ENCODE peak calls at places on chromosomes 16 and 17, in eight cellular contexts. One of them, this sample, is unnamed. For H3K36me3, the result is how much of the 10 kb centered on the place peaks cover.

GRCh38 chr16:11634307-11634706 is 33.9 kb upstream of the SNN start:
- DNase-seq in left ventricle myocardium inferior: no peak
- DNase-seq in GM23338: no peak
- DNase-seq in neural progenitor cell: no peak
- DNase-seq in esophagus squamous epithelium: no peak
- DNase-seq in heart right ventricle: no peak
- DNase-seq in tibial artery: no peak
- DNase-seq in upper lobe of right lung: no peak
- DNase-seq in this sample: no peak

GRCh38 chr16:3145660-3146059 is 10.8 kb downstream of the ZNF213 start:
- DNase-seq in left ventricle myocardium inferior: no peak
- DNase-seq in GM23338: no peak
- DNase-seq in neural progenitor cell: no peak
- DNase-seq in esophagus squamous epithelium: no peak
- DNase-seq in heart right ventricle: no peak
- DNase-seq in tibial artery: no peak
- DNase-seq in upper lobe of right lung: no peak
- DNase-seq in this sample: no peak

GRCh38 chr16:54522596-54522995 is 236.0 kb upstream of the IRX3 start:
- DNase-seq in left ventricle myocardium inferior: peak
- DNase-seq in GM23338: no peak
- DNase-seq in neural progenitor cell: no peak
- DNase-seq in esophagus squamous epithelium: no peak
- DNase-seq in heart right ventricle: peak
- DNase-seq in tibial artery: no peak
- DNase-seq in upper lobe of right lung: no peak
- DNase-seq in this sample: no peak

GRCh38 chr17:50631195-50631907 is 3.3 kb upstream of the ABCC3 start:
- DNase-seq in left ventricle myocardium inferior: no peak
- DNase-seq in GM23338: no peak
- DNase-seq in neural progenitor cell: no peak
- DNase-seq in esophagus squamous epithelium: no peak
- DNase-seq in heart right ventricle: no peak
- DNase-seq in tibial artery: no peak
- DNase-seq in upper lobe of right lung: no peak
- DNase-seq in this sample: no peak

GRCh38 chr17:41547921-41548843 is 20.1 kb upstream of the KRT19 start:
- DNase-seq in left ventricle myocardium inferior: no peak
- DNase-seq in GM23338: no peak
- DNase-seq in neural progenitor cell: no peak
- DNase-seq in esophagus squamous epithelium: no peak
- DNase-seq in heart right ventricle: peak
- DNase-seq in tibial artery: peak
- DNase-seq in upper lobe of right lung: peak
- DNase-seq in this sample: peak

GRCh38 chr16:56477096-56477878 is 25.9 kb downstream of the OGFOD1 start:
- DNase-seq in left ventricle myocardium inferior: no peak
- DNase-seq in GM23338: no peak
- DNase-seq in neural progenitor cell: no peak
- DNase-seq in esophagus squamous epithelium: no peak
- DNase-seq in heart right ventricle: no peak
- DNase-seq in tibial artery: no peak
- DNase-seq in upper lobe of right lung: no peak
- DNase-seq in this sample: peak

GRCh38 chr16:77383606-77384187 is 51.1 kb downstream of the ADAMTS18 start:
- DNase-seq in left ventricle myocardium inferior: no peak
- DNase-seq in GM23338: no peak
- DNase-seq in neural progenitor cell: no peak
- DNase-seq in esophagus squamous epithelium: no peak
- DNase-seq in heart right ventricle: no peak
- DNase-seq in tibial artery: no peak
- DNase-seq in upper lobe of right lung: no peak
- DNase-seq in this sample: no peak

GRCh38 chr17:55420067-55420775 is 1.4 kb downstream of the MMD start:
- DNase-seq in left ventricle myocardium inferior: no peak
- DNase-seq in GM23338: no peak
- DNase-seq in neural progenitor cell: no peak
- DNase-seq in esophagus squamous epithelium: no peak
- DNase-seq in heart right ventricle: peak
- DNase-seq in tibial artery: no peak
- DNase-seq in upper lobe of right lung: no peak
- DNase-seq in this sample: no peak

GRCh38 chr17:77429985-77430752 is 289.4 kb downstream of the SEC14L1 start:
- DNase-seq in left ventricle myocardium inferior: peak
- DNase-seq in GM23338: peak
- DNase-seq in neural progenitor cell: peak
- DNase-seq in esophagus squamous epithelium: no peak
- DNase-seq in heart right ventricle: peak
- DNase-seq in tibial artery: peak
- DNase-seq in upper lobe of right lung: peak
- DNase-seq in this sample: peak

GRCh38 chr17:73343739-73344454 is 32.1 kb upstream of the CDC42EP4 start:
- DNase-seq in left ventricle myocardium inferior: no peak
- DNase-seq in GM23338: no peak
- DNase-seq in neural progenitor cell: no peak
- DNase-seq in esophagus squamous epithelium: no peak
- DNase-seq in heart right ventricle: no peak
- DNase-seq in tibial artery: no peak
- DNase-seq in upper lobe of right lung: no peak
- DNase-seq in this sample: no peak

GRCh38 chr17:79320331-79320730 is 245.7 kb downstream of the ENGASE start:
- DNase-seq in left ventricle myocardium inferior: no peak
- DNase-seq in GM23338: no peak
- DNase-seq in neural progenitor cell: no peak
- DNase-seq in esophagus squamous epithelium: no peak
- DNase-seq in heart right ventricle: no peak
- DNase-seq in tibial artery: no peak
- DNase-seq in upper lobe of right lung: no peak
- DNase-seq in this sample: no peak

GRCh38 chr17:76865174-76865573 is 3.0 kb upstream of the MGAT5B start:
- DNase-seq in left ventricle myocardium inferior: no peak
- DNase-seq in GM23338: no peak
- DNase-seq in neural progenitor cell: no peak
- DNase-seq in esophagus squamous epithelium: no peak
- DNase-seq in heart right ventricle: no peak
- DNase-seq in tibial artery: no peak
- DNase-seq in upper lobe of right lung: no peak
- DNase-seq in this sample: no peak

GRCh38 chr17:69232650-69233049 is 4.0 kb upstream of the ABCA10 start:
- DNase-seq in left ventricle myocardium inferior: no peak
- DNase-seq in GM23338: no peak
- DNase-seq in neural progenitor cell: no peak
- DNase-seq in esophagus squamous epithelium: no peak
- DNase-seq in heart right ventricle: no peak
- DNase-seq in tibial artery: no peak
- DNase-seq in upper lobe of right lung: no peak
- DNase-seq in this sample: no peak

GRCh38 chr16:27462846-27463682 is 61.1 kb downstream of the IL21R start:
- DNase-seq in left ventricle myocardium inferior: no peak
- DNase-seq in GM23338: no peak
- DNase-seq in neural progenitor cell: no peak
- DNase-seq in esophagus squamous epithelium: no peak
- DNase-seq in heart right ventricle: no peak
- DNase-seq in tibial artery: no peak
- DNase-seq in upper lobe of right lung: no peak
- DNase-seq in this sample: no peak
- H3K36me3 ChIP-seq in left ventricle myocardium inferior: half or more
- H3K36me3 ChIP-seq in GM23338: under half
- H3K36me3 ChIP-seq in neural progenitor cell: under half
- H3K36me3 ChIP-seq in esophagus squamous epithelium: half or more
- H3K36me3 ChIP-seq in heart right ventricle: half or more
- H3K36me3 ChIP-seq in tibial artery: half or more
- H3K36me3 ChIP-seq in upper lobe of right lung: half or more
- H3K36me3 ChIP-seq in this sample: under half

DNA sequence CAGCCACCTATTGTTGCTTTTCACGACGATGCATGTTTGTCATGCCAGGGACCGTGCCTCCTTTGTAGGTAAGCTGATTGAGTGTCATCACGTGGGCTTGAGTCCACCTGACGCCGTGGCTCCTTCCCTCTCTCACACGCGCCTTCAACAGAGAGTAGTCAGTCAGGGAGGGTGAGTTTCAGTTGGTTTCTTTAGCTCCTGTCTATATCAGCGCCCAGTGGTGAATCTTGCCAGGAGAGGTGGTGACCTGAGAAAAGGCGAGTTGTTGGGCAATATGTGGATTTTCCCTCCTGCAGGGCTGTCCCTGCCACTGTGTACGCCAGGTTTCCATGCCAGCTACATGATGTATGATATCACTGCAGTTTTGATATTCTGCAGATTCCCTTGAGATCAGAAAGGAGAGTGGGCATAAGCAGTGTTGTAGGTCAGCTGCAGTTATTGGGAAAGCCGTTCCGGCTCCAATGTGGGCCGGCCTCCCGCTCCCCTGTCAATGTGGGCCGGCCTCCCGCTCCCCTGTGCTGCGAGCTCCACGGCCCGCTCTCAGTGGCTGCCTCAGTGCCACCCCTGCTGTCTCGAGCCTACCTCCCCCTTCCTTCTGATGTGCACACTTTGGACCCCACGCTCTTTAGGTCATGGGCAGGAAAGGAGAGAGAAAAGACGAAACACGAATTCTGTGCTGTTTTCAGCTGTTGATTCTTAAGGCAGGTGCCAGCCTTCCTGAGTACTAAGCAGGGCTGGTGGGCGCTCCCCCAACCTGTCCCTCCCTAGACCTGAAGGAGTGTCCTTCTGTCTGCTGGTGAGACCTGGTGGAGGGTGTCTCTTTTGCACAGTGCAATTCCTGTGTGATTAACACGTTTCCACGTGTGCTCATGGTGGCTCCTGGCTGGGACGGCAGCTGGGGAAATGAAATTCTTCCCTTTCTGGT is 31.5 kb downstream of the BANP start:
- DNase-seq in left ventricle myocardium inferior: no peak
- DNase-seq in GM23338: no peak
- DNase-seq in neural progenitor cell: no peak
- DNase-seq in esophagus squamous epithelium: no peak
- DNase-seq in heart right ventricle: no peak
- DNase-seq in tibial artery: peak
- DNase-seq in upper lobe of right lung: no peak
- DNase-seq in this sample: no peak
- H3K4me3 ChIP-seq in left ventricle myocardium inferior: no peak
- H3K4me3 ChIP-seq in GM23338: no peak
- H3K4me3 ChIP-seq in neural progenitor cell: no peak
- H3K4me3 ChIP-seq in esophagus squamous epithelium: no peak
- H3K4me3 ChIP-seq in heart right ventricle: no peak
- H3K4me3 ChIP-seq in tibial artery: no peak
- H3K4me3 ChIP-seq in upper lobe of right lung: no peak
- H3K4me3 ChIP-seq in this sample: no peak

GRCh38 chr16:57527027-57527426 is 9.3 kb downstream of the CCDC102A start:
- DNase-seq in left ventricle myocardium inferior: no peak
- DNase-seq in GM23338: peak
- DNase-seq in neural progenitor cell: no peak
- DNase-seq in esophagus squamous epithelium: no peak
- DNase-seq in heart right ventricle: no peak
- DNase-seq in tibial artery: peak
- DNase-seq in upper lobe of right lung: peak
- DNase-seq in this sample: no peak
- TF ChIP-seq CTCF in left ventricle myocardium inferior: no peak
- TF ChIP-seq CTCF in GM23338: peak
- TF ChIP-seq CTCF in neural progenitor cell: peak
- TF ChIP-seq CTCF in esophagus squamous epithelium: no peak
- TF ChIP-seq CTCF in heart right ventricle: no peak
- TF ChIP-seq CTCF in tibial artery: no peak
- TF ChIP-seq CTCF in upper lobe of right lung: no peak
- TF ChIP-seq CTCF in this sample: no peak

GRCh38 chr16:9102943-9103342 is 11.5 kb downstream of the HAPSTR1 start:
- DNase-seq in left ventricle myocardium inferior: no peak
- DNase-seq in GM23338: no peak
- DNase-seq in neural progenitor cell: no peak
- DNase-seq in esophagus squamous epithelium: no peak
- DNase-seq in heart right ventricle: no peak
- DNase-seq in tibial artery: no peak
- DNase-seq in upper lobe of right lung: no peak
- DNase-seq in this sample: no peak
- H3K36me3 ChIP-seq in left ventricle myocardium inferior: half or more
- H3K36me3 ChIP-seq in GM23338: half or more
- H3K36me3 ChIP-seq in neural progenitor cell: under half
- H3K36me3 ChIP-seq in esophagus squamous epithelium: half or more
- H3K36me3 ChIP-seq in heart right ventricle: half or more
- H3K36me3 ChIP-seq in tibial artery: under half
- H3K36me3 ChIP-seq in upper lobe of right lung: half or more
- H3K36me3 ChIP-seq in this sample: under half

GRCh38 chr16:67666538-67667433 is at the start of the genes C16orf86 and ENKD1:
- DNase-seq in left ventricle myocardium inferior: peak
- DNase-seq in GM23338: peak
- DNase-seq in neural progenitor cell: peak
- DNase-seq in esophagus squamous epithelium: no peak
- DNase-seq in heart right ventricle: peak
- DNase-seq in tibial artery: peak
- DNase-seq in upper lobe of right lung: peak
- DNase-seq in this sample: no peak

GRCh38 chr16:67667434-67667816 is 811 bp downstream of the C16orf86 start:
- DNase-seq in left ventricle myocardium inferior: no peak
- DNase-seq in GM23338: no peak
- DNase-seq in neural progenitor cell: no peak
- DNase-seq in esophagus squamous epithelium: no peak
- DNase-seq in heart right ventricle: no peak
- DNase-seq in tibial artery: no peak
- DNase-seq in upper lobe of right lung: no peak
- DNase-seq in this sample: no peak

GRCh38 chr16:67669499-67670101 is 3.0 kb downstream of the C16orf86 start:
- DNase-seq in left ventricle myocardium inferior: no peak
- DNase-seq in GM23338: no peak
- DNase-seq in neural progenitor cell: no peak
- DNase-seq in esophagus squamous epithelium: no peak
- DNase-seq in heart right ventricle: no peak
- DNase-seq in tibial artery: no peak
- DNase-seq in upper lobe of right lung: no peak
- DNase-seq in this sample: no peak

GRCh38 chr16:67668495-67669157 is 2.0 kb downstream of the C16orf86 start:
- DNase-seq in left ventricle myocardium inferior: no peak
- DNase-seq in GM23338: no peak
- DNase-seq in neural progenitor cell: no peak
- DNase-seq in esophagus squamous epithelium: no peak
- DNase-seq in heart right ventricle: no peak
- DNase-seq in tibial artery: no peak
- DNase-seq in upper lobe of right lung: no peak
- DNase-seq in this sample: no peak

GRCh38 chr16:67667817-67668494 is 1.3 kb downstream of the C16orf86 start:
- DNase-seq in left ventricle myocardium inferior: peak
- DNase-seq in GM23338: peak
- DNase-seq in neural progenitor cell: peak
- DNase-seq in esophagus squamous epithelium: peak
- DNase-seq in heart right ventricle: peak
- DNase-seq in tibial artery: peak
- DNase-seq in upper lobe of right lung: peak
- DNase-seq in this sample: peak
- H3K4me3 ChIP-seq in left ventricle myocardium inferior: peak
- H3K4me3 ChIP-seq in GM23338: peak
- H3K4me3 ChIP-seq in neural progenitor cell: no peak
- H3K4me3 ChIP-seq in esophagus squamous epithelium: peak
- H3K4me3 ChIP-seq in heart right ventricle: peak
- H3K4me3 ChIP-seq in tibial artery: peak
- H3K4me3 ChIP-seq in upper lobe of right lung: peak
- H3K4me3 ChIP-seq in this sample: no peak